ENCODE peak calls at places on chromosome 1, in nine cellular contexts. Y is NCI-H1105 treated with DMSO at 0.1 percent for 48 hours; K is stimulated activated CD4-positive, alpha-beta T cell treated with anti-CD3 and anti-CD28 coated beads, Interleukin-15, amount 100 ng/mL, for 1 hour; M is activated gamma-delta T cell; A is cardiac fibroblast; F is ELR; I is fibroblast of the aortic adventitia; T is globus pallidus; P is gastrocnemius medialis. H is an unnamed sample.

GRCh38 chr1:235954306-235955283 is 87.9 kb upstream of the LYST start:
- DNase-seq in K (peak), A (no peak), Y (no peak), T (peak), I (no peak), P (no peak), F (peak), M (peak), H (no peak)

GRCh38 chr1:246680696-246681127 is 43.5 kb upstream of the SCCPDH start:
- DNase-seq in I (no peak), P (no peak), M (no peak), Y (no peak), K (no peak), A (no peak), T (peak), F (no peak), H (no peak)

GRCh38 chr1:14129009-14129408 is 429.0 kb downstream of the PRDM2 start:
- DNase-seq in Y (no peak), M (no peak), P (no peak), K (no peak), F (no peak), I (no peak), A (no peak), T (no peak), H (no peak)

GRCh38 chr1:43270421-43271095 is 775 bp downstream of the TMEM125 start:
- DNase-seq in I (no peak), K (no peak), P (no peak), M (no peak), A (peak), T (no peak), Y (peak), F (no peak), H (no peak)

GRCh38 chr1:20505488-20505887 is 2.5 kb downstream of the MUL1 start:
- DNase-seq in M (no peak), P (no peak), T (no peak), F (no peak), Y (no peak), K (no peak), A (no peak), I (no peak), H (no peak)

GRCh38 chr1:33433509-33434362 is 2.8 kb upstream of the PHC2 start:
- DNase-seq in T (no peak), I (peak), Y (no peak), K (no peak), M (no peak), F (peak), A (peak), P (peak), H (peak)

GRCh38 chr1:108896160-108897150 is 19.7 kb downstream of the GPSM2 start:
- DNase-seq in T (peak), I (peak), Y (no peak), K (no peak), P (peak), F (peak), A (no peak), M (no peak), H (no peak)

GRCh38 chr1:201229095-201229494 is 38.5 kb downstream of the IGFN1 start:
- DNase-seq in A (no peak), I (no peak), F (no peak), Y (no peak), T (no peak), M (no peak), K (no peak), P (no peak), H (no peak)

GRCh38 chr1:223815865-223816264 is 29.9 kb downstream of the TP53BP2 start:
- DNase-seq in T (no peak), K (no peak), M (no peak), P (no peak), I (no peak), A (no peak), Y (no peak), F (peak), H (no peak)

GRCh38 chr1:94120983-94121382 is at the start of gene ABCA4:
- DNase-seq in P (no peak), I (no peak), A (no peak), M (no peak), F (no peak), Y (no peak), T (no peak), K (no peak), H (no peak)